ENCODE peak calls at places on chromosomes 4 and X, in five cellular contexts. One of them, this sample, is unnamed.

GRCh38 chrX:118228041-118228440 is 111.4 kb upstream of the KLHL13 start:
- DNase-seq in GM04504: no peak
- DNase-seq in DMS153: no peak
- DNase-seq in stimulated activated CD8-positive, alpha-beta memory T cell treated with anti-CD3 and anti-CD28 coated beads, Interleukin-4, amount 100 ng/mL, for 1 hour: no peak
- DNase-seq in NCI-H2171: no peak
- DNase-seq in this sample: no peak

GRCh38 chrX:25083661-25084060 is 67.9 kb upstream of the ARX start:
- DNase-seq in GM04504: no peak
- DNase-seq in DMS153: no peak
- DNase-seq in stimulated activated CD8-positive, alpha-beta memory T cell treated with anti-CD3 and anti-CD28 coated beads, Interleukin-4, amount 100 ng/mL, for 1 hour: no peak
- DNase-seq in NCI-H2171: no peak
- DNase-seq in this sample: no peak

GRCh38 chr4:47505666-47506065 is 20.6 kb downstream of the ATP10D start:
- DNase-seq in GM04504: no peak
- DNase-seq in DMS153: no peak
- DNase-seq in stimulated activated CD8-positive, alpha-beta memory T cell treated with anti-CD3 and anti-CD28 coated beads, Interleukin-4, amount 100 ng/mL, for 1 hour: no peak
- DNase-seq in NCI-H2171: no peak
- DNase-seq in this sample: no peak

GRCh38 chr4:124640037-124640730 is 72.3 kb downstream of the ANKRD50 start:
- DNase-seq in GM04504: peak
- DNase-seq in DMS153: no peak
- DNase-seq in stimulated activated CD8-positive, alpha-beta memory T cell treated with anti-CD3 and anti-CD28 coated beads, Interleukin-4, amount 100 ng/mL, for 1 hour: no peak
- DNase-seq in NCI-H2171: no peak
- DNase-seq in this sample: no peak

GRCh38 chr4:110055014-110055768 is 142.5 kb downstream of the EGF start:
- DNase-seq in GM04504: no peak
- DNase-seq in DMS153: no peak
- DNase-seq in stimulated activated CD8-positive, alpha-beta memory T cell treated with anti-CD3 and anti-CD28 coated beads, Interleukin-4, amount 100 ng/mL, for 1 hour: no peak
- DNase-seq in NCI-H2171: no peak
- DNase-seq in this sample: no peak

GRCh38 chr4:92303621-92304027 is at the start of gene GRID2:
- DNase-seq in GM04504: no peak
- DNase-seq in DMS153: peak
- DNase-seq in stimulated activated CD8-positive, alpha-beta memory T cell treated with anti-CD3 and anti-CD28 coated beads, Interleukin-4, amount 100 ng/mL, for 1 hour: no peak
- DNase-seq in NCI-H2171: peak
- DNase-seq in this sample: no peak

GRCh38 chr4:25865586-25865985 is 2.8 kb upstream of the SEL1L3 start:
- DNase-seq in GM04504: no peak
- DNase-seq in DMS153: no peak
- DNase-seq in stimulated activated CD8-positive, alpha-beta memory T cell treated with anti-CD3 and anti-CD28 coated beads, Interleukin-4, amount 100 ng/mL, for 1 hour: no peak
- DNase-seq in NCI-H2171: no peak
- DNase-seq in this sample: no peak

GRCh38 chr4:7326693-7327340 is 107.9 kb downstream of the PSAPL1 start:
- DNase-seq in GM04504: no peak
- DNase-seq in DMS153: no peak
- DNase-seq in stimulated activated CD8-positive, alpha-beta memory T cell treated with anti-CD3 and anti-CD28 coated beads, Interleukin-4, amount 100 ng/mL, for 1 hour: no peak
- DNase-seq in NCI-H2171: no peak
- DNase-seq in this sample: peak

GRCh38 chr4:145523117-145523516 is 41.5 kb downstream of the SMAD1 start:
- DNase-seq in GM04504: no peak
- DNase-seq in DMS153: no peak
- DNase-seq in stimulated activated CD8-positive, alpha-beta memory T cell treated with anti-CD3 and anti-CD28 coated beads, Interleukin-4, amount 100 ng/mL, for 1 hour: no peak
- DNase-seq in NCI-H2171: no peak
- DNase-seq in this sample: no peak

GRCh38 chr4:126779446-126780166 is 853.2 kb upstream of the INTU start:
- DNase-seq in GM04504: peak
- DNase-seq in DMS153: no peak
- DNase-seq in stimulated activated CD8-positive, alpha-beta memory T cell treated with anti-CD3 and anti-CD28 coated beads, Interleukin-4, amount 100 ng/mL, for 1 hour: no peak
- DNase-seq in NCI-H2171: no peak
- DNase-seq in this sample: no peak

GRCh38 chr4:121256346-121256745 is 92.2 kb upstream of the TNIP3 start:
- DNase-seq in GM04504: peak
- DNase-seq in DMS153: no peak
- DNase-seq in stimulated activated CD8-positive, alpha-beta memory T cell treated with anti-CD3 and anti-CD28 coated beads, Interleukin-4, amount 100 ng/mL, for 1 hour: peak
- DNase-seq in NCI-H2171: no peak
- DNase-seq in this sample: no peak

GRCh38 chr4:40180356-40180755 is 16.5 kb upstream of the RHOH start:
- DNase-seq in GM04504: peak
- DNase-seq in DMS153: no peak
- DNase-seq in stimulated activated CD8-positive, alpha-beta memory T cell treated with anti-CD3 and anti-CD28 coated beads, Interleukin-4, amount 100 ng/mL, for 1 hour: no peak
- DNase-seq in NCI-H2171: no peak
- DNase-seq in this sample: no peak

GRCh38 chr4:182307746-182308145 is 64.5 kb downstream of the TENM3 start:
- DNase-seq in GM04504: peak
- DNase-seq in DMS153: no peak
- DNase-seq in stimulated activated CD8-positive, alpha-beta memory T cell treated with anti-CD3 and anti-CD28 coated beads, Interleukin-4, amount 100 ng/mL, for 1 hour: no peak
- DNase-seq in NCI-H2171: no peak
- DNase-seq in this sample: no peak

GRCh38 chr4:82711158-82711785 is 87.3 kb downstream of the SCD5 start:
- DNase-seq in GM04504: no peak
- DNase-seq in DMS153: no peak
- DNase-seq in stimulated activated CD8-positive, alpha-beta memory T cell treated with anti-CD3 and anti-CD28 coated beads, Interleukin-4, amount 100 ng/mL, for 1 hour: no peak
- DNase-seq in NCI-H2171: no peak
- DNase-seq in this sample: no peak

GRCh38 chrX:55452825-55453124 is 848 bp downstream of the MAGEH1 start:
- DNase-seq in GM04504: no peak
- DNase-seq in DMS153: no peak
- DNase-seq in stimulated activated CD8-positive, alpha-beta memory T cell treated with anti-CD3 and anti-CD28 coated beads, Interleukin-4, amount 100 ng/mL, for 1 hour: no peak
- DNase-seq in NCI-H2171: no peak
- DNase-seq in this sample: no peak

GRCh38 chrX:74015379-74016019 is 288.5 kb upstream of the ZCCHC13 start:
- DNase-seq in GM04504: peak
- DNase-seq in DMS153: no peak
- DNase-seq in stimulated activated CD8-positive, alpha-beta memory T cell treated with anti-CD3 and anti-CD28 coated beads, Interleukin-4, amount 100 ng/mL, for 1 hour: peak
- DNase-seq in NCI-H2171: peak
- DNase-seq in this sample: peak

This sample was measured in psoas muscle.